ENCODE peak calls at places on chromosomes 4 and X, in nine cellular contexts. W, Q, N, L, U, F, Z, A and G are unnamed samples.
A peak's percentile ranks its signal among the peaks of the same experiment; 100 is the strongest.

GRCh38 chr4:84578540-84579409 is 4.2 kb upstream of the CDS1 start:
- DNase-seq in W (no peak), Q (peak; percentile 72), N (no peak), L (no peak), U (peak; percentile 6), F (no peak), Z (no peak), A (no peak), G (no peak)

GRCh38 chrX:151970661-151971060 is 3.8 kb downstream of the GABRE start:
- DNase-seq in W (peak; percentile 86), Q (peak; percentile 94), N (no peak), L (no peak), U (no peak), F (no peak), Z (peak; percentile 81), A (no peak), G (no peak)

GRCh38 chrX:136666088-136666487 is 18.1 kb downstream of the CD40LG start:
- DNase-seq in W (no peak), Q (no peak), N (no peak), L (no peak), U (no peak), F (no peak), Z (no peak), A (no peak), G (no peak)

GRCh38 chr4:56658410-56659003 is 22.6 kb downstream of the HOPX start:
- DNase-seq in W (no peak), Q (peak; percentile 60), N (no peak), L (no peak), U (no peak), F (no peak), Z (no peak), A (no peak), G (no peak)

GRCh38 chr4:174402470-174403176 is 118.9 kb downstream of the CEP44 start:
- DNase-seq in W (no peak), Q (no peak), N (no peak), L (no peak), U (no peak), F (no peak), Z (no peak), A (no peak), G (no peak)

GRCh38 chrX:56385336-56385735 is 153.2 kb downstream of the KLF8 start:
- DNase-seq in W (no peak), Q (no peak), N (no peak), L (no peak), U (no peak), F (no peak), Z (no peak), A (peak; percentile 24), G (no peak)

GRCh38 chr4:1862055-1862911 is 6.3 kb upstream of the LETM1 start:
- DNase-seq in W (no peak), Q (no peak), N (no peak), L (peak; percentile 85), U (no peak), F (no peak), Z (no peak), A (peak; percentile 49), G (no peak)

GRCh38 chr4:3777033-3777390 is 10.8 kb downstream of the ADRA2C start:
- DNase-seq in W (no peak), Q (no peak), N (no peak), L (no peak), U (no peak), F (no peak), Z (no peak), A (no peak), G (no peak)

GRCh38 chr4:73139991-73140390 is 70.5 kb upstream of the COX18 start:
- DNase-seq in W (no peak), Q (peak; percentile 31), N (no peak), L (no peak), U (no peak), F (no peak), Z (peak; percentile 61), A (no peak), G (no peak)

GRCh38 chrX:134435894-134436293 is 24.1 kb upstream of the HPRT1 start:
- DNase-seq in W (no peak), Q (no peak), N (no peak), L (no peak), U (no peak), F (no peak), Z (no peak), A (no peak), G (no peak)

GRCh38 chrX:153442463-153442862 is 3.4 kb downstream of the TREX2 start:
- DNase-seq in W (no peak), Q (no peak), N (no peak), L (no peak), U (no peak), F (no peak), Z (no peak), A (no peak), G (no peak)

GRCh38 chr4:101835121-101835904 is 44.8 kb downstream of the BANK1 start:
- DNase-seq in W (no peak), Q (peak; percentile 91), N (no peak), L (peak; percentile 3), U (peak; percentile 82), F (no peak), Z (peak; percentile 41), A (no peak), G (no peak)

GRCh38 chrX:132119821-132120220 is 8.0 kb downstream of the FRMD7 start:
- DNase-seq in W (no peak), Q (no peak), N (no peak), L (no peak), U (no peak), F (no peak), Z (no peak), A (no peak), G (no peak)

GRCh38 chr4:85741921-85742591 is 267.1 kb downstream of the ARHGAP24 start:
- DNase-seq in W (peak; percentile 59), Q (no peak), N (no peak), L (no peak), U (peak; percentile 37), F (peak; percentile 48), Z (no peak), A (no peak), G (no peak)

GRCh38 chrX:75623535-75623934 is 100.7 kb upstream of the ZDHHC15 start:
- DNase-seq in W (no peak), Q (no peak), N (no peak), L (peak; percentile 16), U (no peak), F (no peak), Z (no peak), A (no peak), G (no peak)

GRCh38 chrX:133412246-133412645 is 3.0 kb downstream of the GPC4 start:
- DNase-seq in W (no peak), Q (peak; percentile 35), N (no peak), L (no peak), U (no peak), F (no peak), Z (peak; percentile 13), A (no peak), G (no peak)

GRCh38 chr4:17781072-17781830 is at the start of gene FAM184B:
- DNase-seq in W (no peak), Q (no peak), N (no peak), L (peak; percentile 71), U (peak; percentile 38), F (no peak), Z (no peak), A (no peak), G (no peak)

GRCh38 chr4:136864580-136865185 is 667.6 kb downstream of the PCDH18 start:
- DNase-seq in W (no peak), Q (peak; percentile 93), N (peak; percentile 23), L (peak; percentile 9), U (peak; percentile 83), F (no peak), Z (peak; percentile 34), A (peak; percentile 52), G (peak; percentile 2)

GRCh38 chr4:114479595-114479994 is 119.0 kb upstream of the UGT8 start:
- DNase-seq in W (no peak), Q (no peak), N (no peak), L (no peak), U (peak; percentile 26), F (no peak), Z (no peak), A (no peak), G (no peak)

GRCh38 chr4:139873111-139873866 is 207.7 kb downstream of the MGST2 start:
- DNase-seq in W (no peak), Q (no peak), N (no peak), L (no peak), U (no peak), F (no peak), Z (no peak), A (no peak), G (no peak)

GRCh38 chr4:95091272-95091671 is 333.5 kb downstream of the BMPR1B start:
- DNase-seq in W (no peak), Q (peak; percentile 27), N (no peak), L (no peak), U (no peak), F (no peak), Z (no peak), A (no peak), G (no peak)

GRCh38 chr4:133969202-133969873 is 232.3 kb downstream of the PABPC4L start:
- DNase-seq in W (no peak), Q (peak; percentile 85), N (no peak), L (no peak), U (no peak), F (no peak), Z (peak; percentile 6), A (no peak), G (no peak)

GRCh38 chr4:177879851-177880250 is 437.6 kb upstream of the AGA start:
- DNase-seq in W (no peak), Q (no peak), N (no peak), L (peak; percentile 46), U (no peak), F (no peak), Z (no peak), A (no peak), G (no peak)

GRCh38 chr4:40874331-40874730 is 124.6 kb downstream of the NSUN7 start:
- DNase-seq in W (no peak), Q (no peak), N (no peak), L (peak; percentile 46), U (no peak), F (no peak), Z (no peak), A (no peak), G (no peak)

GRCh38 chrX:15750611-15751159 is 12.6 kb downstream of the CA5B start:
- DNase-seq in W (no peak), Q (no peak), N (no peak), L (no peak), U (no peak), F (no peak), Z (no peak), A (peak; percentile 25), G (no peak)

GRCh38 chr4:186221624-186222023 is 5.7 kb upstream of the KLKB1 start:
- DNase-seq in W (no peak), Q (no peak), N (no peak), L (no peak), U (no peak), F (no peak), Z (no peak), A (no peak), G (no peak)

GRCh38 chrX:140389331-140389730 is 115.5 kb downstream of the SOX3 start:
- DNase-seq in W (no peak), Q (no peak), N (no peak), L (no peak), U (no peak), F (no peak), Z (no peak), A (no peak), G (no peak)